ENCODE peak calls at places on chromosomes 1 and 21, in ten cellular contexts. P is K562; A is psoas muscle; C is right cardiac atrium; U is CD8-positive, alpha-beta memory T cell; R is stomach; I is heart left ventricle; V is CD8-positive, alpha-beta T cell; X is sigmoid colon; G is GM23338. Z is an unnamed sample. For H3K27me3, the result is how much of the 10 kb centered on the place peaks cover.

GRCh38 chr1:53738205-53739108 is 507 bp downstream of the GLIS1 start:
- DNase-seq in U (no peak), X (no peak), P (no peak), C (peak), I (no peak), G (peak), A (peak), R (no peak), V (no peak), Z (no peak)

GRCh38 chr1:237386362-237387143 is 344.6 kb downstream of the RYR2 start:
- DNase-seq in R (no peak), I (no peak), A (no peak), P (peak), G (peak), X (no peak), V (no peak), U (no peak), C (no peak), Z (no peak)

GRCh38 chr1:56099766-56100165 is 479.6 kb downstream of the PLPP3 start:
- DNase-seq in P (no peak), R (no peak), X (no peak), G (no peak), C (no peak), V (no peak), U (no peak), I (no peak), A (no peak), Z (no peak)

GRCh38 chr1:205711105-205712048 is 31.1 kb upstream of the SLC45A3 start:
- DNase-seq in V (peak), U (peak), X (no peak), I (peak), G (peak), A (no peak), P (peak), C (no peak), R (peak), Z (peak)

GRCh38 chr21:15433091-15433490 is 296.7 kb upstream of the USP25 start:
- DNase-seq in G (no peak), I (no peak), U (no peak), X (no peak), V (no peak), P (no peak), C (no peak), R (no peak), A (no peak), Z (no peak)

GRCh38 chr1:180231506-180232420 is 1.7 kb downstream of the LHX4 start:
- DNase-seq in V (peak), C (no peak), I (no peak), A (no peak), R (no peak), X (peak), U (no peak), P (no peak), G (peak), Z (no peak)

GRCh38 chr1:227805606-227806197 is 9.8 kb upstream of the PRSS38 start:
- DNase-seq in U (no peak), V (no peak), G (no peak), P (no peak), X (no peak), R (no peak), I (no peak), A (no peak), C (no peak), Z (no peak)

GRCh38 chr1:112549590-112549989 is 40.8 kb downstream of the WNT2B start:
- DNase-seq in P (no peak), U (no peak), I (no peak), C (no peak), G (no peak), R (no peak), X (no peak), V (no peak), A (no peak), Z (no peak)

GRCh38 chr1:201317551-201317950 is 34.2 kb downstream of the PKP1 start:
- DNase-seq in A (no peak), X (peak), U (no peak), C (no peak), P (no peak), R (no peak), G (no peak), V (no peak), I (no peak), Z (no peak)

GRCh38 chr1:60895167-60896124 is 186.9 kb upstream of the NFIA start:
- DNase-seq in V (no peak), I (peak), G (no peak), R (no peak), X (no peak), U (no peak), C (no peak), P (peak), A (no peak), Z (no peak)

GRCh38 chr1:227071898-227072587 is 131.9 kb downstream of the COQ8A start:
- DNase-seq in V (no peak), I (no peak), P (no peak), C (no peak), R (no peak), G (peak), A (no peak), U (no peak), X (no peak), Z (no peak)

GRCh38 chr1:199931666-199932377 is 95.7 kb upstream of the NR5A2 start:
- DNase-seq in R (no peak), C (no peak), I (peak), A (no peak), P (peak), G (peak), X (no peak), V (peak), U (no peak), Z (peak)

GRCh38 chr1:212952596-212952995 is 2.3 kb downstream of the VASH2 start:
- DNase-seq in X (no peak), R (no peak), A (no peak), C (no peak), U (no peak), G (no peak), V (no peak), P (no peak), I (no peak), Z (no peak)

GRCh38 chr1:59077739-59078503 is 219.0 kb upstream of the FGGY start:
- DNase-seq in A (no peak), I (no peak), R (no peak), C (no peak), U (no peak), P (no peak), X (no peak), V (no peak), G (peak), Z (no peak)

GRCh38 chr1:219296430-219296850 is 122.8 kb downstream of the LYPLAL1 start:
- DNase-seq in P (no peak), C (no peak), X (no peak), G (no peak), I (no peak), U (no peak), A (no peak), R (no peak), V (no peak), Z (no peak)

GRCh38 chr1:167860231-167860923 is 53.6 kb downstream of the ADCY10 start:
- DNase-seq in X (no peak), U (no peak), R (no peak), P (no peak), G (no peak), C (no peak), A (no peak), I (no peak), V (no peak), Z (no peak)

GRCh38 chr1:238892612-238893011 is 493.8 kb upstream of the CHRM3 start:
- DNase-seq in C (no peak), U (no peak), P (no peak), R (no peak), G (no peak), X (no peak), A (no peak), V (no peak), I (no peak), Z (no peak)

GRCh38 chr21:44437696-44438431 is 17.4 kb upstream of the LRRC3 start:
- DNase-seq in I (no peak), U (no peak), V (no peak), X (peak), G (no peak), C (peak), R (no peak), A (peak), P (no peak), Z (no peak)

GRCh38 chr1:42214447-42214871 is 49.9 kb upstream of the GUCA2A start:
- DNase-seq in P (no peak), A (no peak), R (peak), V (no peak), I (no peak), G (no peak), C (no peak), U (no peak), X (no peak), Z (peak)

GRCh38 chr1:80047791-80048190 is 1041.3 kb upstream of the ADGRL4 start:
- DNase-seq in G (no peak), V (no peak), I (no peak), X (no peak), A (no peak), P (no peak), R (no peak), U (no peak), C (no peak), Z (no peak)

GRCh38 chr21:27498025-27498424 is 531.1 kb upstream of the ADAMTS5 start:
- DNase-seq in U (no peak), R (no peak), V (no peak), G (no peak), C (no peak), X (no peak), A (no peak), P (no peak), I (no peak), Z (no peak)

GRCh38 chr1:37628026-37628556 is 6.6 kb downstream of the RSPO1 start:
- DNase-seq in G (no peak), U (no peak), V (no peak), I (no peak), A (no peak), X (no peak), C (no peak), P (no peak), R (no peak), Z (no peak)

GRCh38 chr1:192147221-192147620 is 11.0 kb upstream of the RGS18 start:
- DNase-seq in U (no peak), I (no peak), V (no peak), P (no peak), A (no peak), R (no peak), G (no peak), X (no peak), C (no peak), Z (no peak)

GRCh38 chr1:181179279-181179979 is 90.9 kb downstream of the IER5 start:
- DNase-seq in P (no peak), U (no peak), X (no peak), R (no peak), G (no peak), I (no peak), C (no peak), V (no peak), A (no peak), Z (no peak)

GRCh38 chr1:47558601-47559593 is 121.1 kb downstream of the FOXD2 start:
- DNase-seq in G (no peak), R (peak), P (no peak), A (no peak), X (no peak), C (no peak), I (no peak), U (no peak), V (no peak), Z (peak)

GRCh38 chr1:40794915-40795715 is 11.5 kb downstream of the KCNQ4 start:
- DNase-seq in R (no peak), V (peak), P (no peak), U (no peak), X (no peak), A (no peak), C (no peak), I (no peak), G (no peak), Z (no peak)

GRCh38 chr1:198088360-198089071 is 68.3 kb upstream of the NEK7 start:
- DNase-seq in U (peak), X (no peak), V (no peak), G (peak), R (no peak), I (no peak), A (no peak), P (peak), C (no peak), Z (no peak)

GRCh38 chr1:171158089-171158488 is 27.0 kb upstream of the FMO2 start:
- DNase-seq in P (no peak), G (no peak), R (no peak), I (no peak), U (no peak), X (no peak), V (no peak), A (no peak), C (no peak), Z (no peak)

GRCh38 chr1:78291443-78291842 is 199.3 kb upstream of the PTGFR start:
- DNase-seq in R (no peak), P (no peak), V (no peak), A (no peak), I (no peak), U (no peak), C (no peak), G (no peak), X (no peak), Z (no peak)

GRCh38 chr1:151056574-151056973 is 2.8 kb downstream of the CDC42SE1 start:
- DNase-seq in C (no peak), R (no peak), I (no peak), G (no peak), A (no peak), U (no peak), V (no peak), P (no peak), X (peak), Z (peak)

GRCh38 chr1:74767490-74767889 is 34.5 kb downstream of the TYW3 start:
- DNase-seq in R (no peak), V (no peak), P (peak), I (no peak), X (no peak), G (peak), C (no peak), A (no peak), U (no peak), Z (no peak)

GRCh38 chr1:31683997-31684396 is 19.8 kb downstream of the COL16A1 start:
- DNase-seq in X (no peak), I (no peak), A (no peak), V (no peak), U (no peak), R (peak), G (peak), P (peak), C (peak), Z (peak)

GRCh38 chr1:68198752-68199151 is 33.6 kb downstream of the WLS start:
- DNase-seq in R (no peak), P (no peak), G (no peak), U (no peak), I (no peak), A (no peak), C (no peak), V (no peak), X (no peak), Z (no peak)

GRCh38 chr1:40059960-40060337 is 19.4 kb downstream of the CAP1 start:
- DNase-seq in G (no peak), U (no peak), R (no peak), P (no peak), V (no peak), C (no peak), A (no peak), I (no peak), X (no peak), Z (no peak)

GRCh38 chr1:89044970-89045695 is 19.9 kb downstream of the GBP1 start:
- DNase-seq in V (no peak), P (no peak), G (no peak), U (no peak), I (no peak), R (no peak), C (no peak), A (no peak), X (no peak), Z (no peak)

GRCh38 chr1:165573787-165574186 is 30.0 kb downstream of the LRRC52 start:
- DNase-seq in R (no peak), I (no peak), C (no peak), G (no peak), U (no peak), X (no peak), V (no peak), P (no peak), A (no peak), Z (no peak)

GRCh38 chr1:33086384-33086850 is 5.5 kb downstream of the AZIN2 start:
- DNase-seq in A (peak), R (peak), C (peak), I (peak), V (peak), X (peak), G (peak), U (peak), P (peak), Z (peak)

DNA sequence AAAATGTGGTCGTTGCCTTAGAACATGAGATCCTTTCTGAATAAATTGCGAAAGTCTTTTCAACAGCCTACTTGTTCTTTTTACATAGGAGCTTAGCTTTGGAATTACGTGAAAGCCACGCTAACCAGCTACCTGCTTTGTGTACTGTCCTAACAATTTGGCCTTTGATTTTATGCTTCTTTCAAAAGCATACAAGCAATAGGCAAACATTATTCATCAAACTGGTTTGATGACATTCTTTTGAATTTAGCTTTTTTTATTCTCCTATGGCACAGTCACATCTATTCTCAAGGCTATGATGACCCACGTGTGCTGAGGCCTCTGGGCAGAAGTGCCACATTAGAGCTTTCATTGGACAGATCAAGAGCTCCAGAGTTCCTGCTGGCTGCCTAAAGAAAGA is 178.0 kb upstream of the DPT start:
- DNase-seq in X (no peak), R (no peak), P (no peak), U (no peak), C (no peak), G (no peak), A (no peak), I (no peak), V (no peak), Z (peak)
- H3K27me3 ChIP-seq in X (under half), R (under half), P (under half), U (under half), C (under half), G (under half), A (under half), I (under half), V (under half), Z (under half)

GRCh38 chr1:169885207-169885606 is 8.5 kb downstream of the SCYL3 start:
- DNase-seq in C (no peak), I (no peak), P (no peak), G (no peak), V (no peak), R (no peak), A (no peak), X (no peak), U (no peak), Z (no peak)
- H3K4me3 ChIP-seq in C (no peak), I (no peak), P (no peak), G (no peak), V (no peak), R (no peak), A (no peak), X (no peak), U (no peak), Z (no peak)

DNA sequence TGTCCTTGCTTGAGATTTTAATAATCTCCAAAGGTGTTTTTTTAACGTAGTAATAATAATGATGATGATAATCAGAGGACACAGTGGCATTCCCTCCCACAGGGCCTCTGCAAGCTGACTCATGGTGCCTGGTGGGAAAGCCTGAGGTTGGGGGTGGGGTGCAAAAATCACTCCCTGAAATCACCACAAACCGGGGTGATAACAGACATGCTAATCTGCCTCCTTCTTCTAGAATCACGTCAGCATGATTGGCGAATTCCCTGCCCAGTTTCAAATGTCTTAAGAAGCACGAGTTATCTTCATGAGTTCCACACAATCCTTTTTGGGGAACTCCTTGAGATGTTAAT is 97.9 kb upstream of the IGSF21 start:
- DNase-seq in I (no peak), X (no peak), G (no peak), A (no peak), C (no peak), U (no peak), V (no peak), R (no peak), P (no peak), Z (no peak)
- H3K27me3 ChIP-seq in I (under half), X (under half), G (under half), A (under half), C (under half), U (under half), V (under half), R (under half), P (under half), Z (under half)

DNA sequence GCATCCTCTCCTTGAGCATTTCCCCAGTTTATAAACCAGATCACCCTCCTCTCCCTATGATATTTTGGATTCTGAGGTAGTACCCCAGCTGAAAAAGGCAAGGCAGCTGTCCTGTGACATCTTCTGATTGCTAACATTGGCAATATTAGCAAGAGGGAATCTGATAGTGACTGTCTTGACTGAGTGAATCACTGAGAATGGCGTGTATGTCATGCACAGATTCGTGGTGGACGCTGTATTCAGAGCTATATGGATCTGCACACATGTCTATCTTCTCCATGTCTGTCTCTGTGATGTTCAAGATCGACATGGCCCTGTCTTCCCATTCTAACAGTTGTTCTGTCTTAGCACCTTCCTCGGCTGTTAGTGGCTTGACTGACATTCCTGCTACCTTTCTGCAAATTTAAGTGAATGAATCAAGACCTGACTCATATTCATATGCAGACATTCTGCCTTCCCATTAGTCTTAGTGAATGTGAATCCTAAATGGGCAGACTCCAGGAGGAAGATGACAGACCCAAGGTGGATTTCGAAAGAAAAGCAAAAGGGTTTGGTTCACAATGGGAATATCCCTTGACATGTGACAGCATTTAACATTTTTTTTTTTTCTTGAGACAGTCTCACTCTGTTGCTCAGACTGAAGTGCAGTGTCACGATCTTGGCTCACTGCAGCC is 97.7 kb downstream of the PGBD5 start:
- DNase-seq in X (no peak), A (no peak), V (no peak), P (no peak), C (no peak), I (no peak), R (no peak), G (no peak), U (no peak), Z (no peak)
- H3K4me3 ChIP-seq in X (no peak), A (no peak), V (no peak), P (no peak), C (no peak), I (no peak), R (no peak), G (no peak), U (no peak), Z (no peak)

GRCh38 chr1:206800411-206800810 is 28.1 kb upstream of the IL10 start:
- DNase-seq in P (no peak), X (no peak), C (no peak), V (no peak), I (no peak), G (no peak), R (no peak), A (no peak), U (no peak), Z (no peak)
- H3K27me3 ChIP-seq in P (under half), X (under half), C (under half), V (under half), I (under half), G (under half), R (under half), A (under half), U (under half), Z (under half)

DNA sequence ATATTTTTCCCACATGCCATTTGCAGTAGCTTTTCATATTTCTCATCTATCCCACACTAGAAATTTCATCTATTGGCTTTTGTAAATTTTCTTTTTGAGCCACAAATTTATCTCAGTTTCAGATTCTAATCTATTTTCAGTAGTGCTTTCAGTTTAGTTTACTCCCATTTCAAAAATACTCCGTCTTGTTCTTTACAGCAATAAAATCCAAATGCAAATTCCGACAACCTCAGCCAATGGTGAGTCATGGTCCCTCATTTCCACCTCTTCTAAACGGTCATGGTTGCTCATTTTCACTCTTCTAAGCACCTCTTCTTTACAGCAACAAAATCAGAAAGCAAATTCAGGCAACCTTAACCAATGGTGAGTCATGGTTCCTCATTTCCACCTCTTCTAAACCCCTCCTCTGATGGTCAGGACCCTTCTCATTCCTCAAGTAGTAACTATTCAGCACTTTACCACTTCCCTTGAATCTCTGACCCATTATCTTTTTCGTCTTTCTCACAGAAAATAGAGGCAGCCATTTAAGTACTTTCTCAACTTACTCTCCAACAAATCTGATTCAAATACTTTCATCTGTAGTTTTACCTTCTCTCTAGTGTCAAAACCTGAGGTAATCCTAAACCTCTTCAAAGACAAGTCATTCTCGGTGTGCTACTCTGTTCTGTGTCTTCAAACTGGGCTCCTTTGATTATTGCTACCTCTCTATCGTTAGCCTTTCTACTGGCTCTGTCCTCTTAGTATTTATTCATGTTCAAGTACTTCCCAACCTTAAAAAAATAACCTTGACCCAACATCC is 34.4 kb downstream of the C21orf91 start:
- DNase-seq in G (no peak), I (no peak), U (no peak), V (no peak), R (no peak), A (no peak), C (no peak), P (no peak), X (no peak), Z (peak)
- H3K4me3 ChIP-seq in G (no peak), I (peak), U (no peak), V (no peak), R (no peak), A (no peak), C (no peak), P (no peak), X (no peak), Z (no peak)